ENCODE peak calls at places on chromosomes 12 and 14, in eight cellular contexts. V is Panc1; K is activated CD4-positive, alpha-beta T cell treated with anti-CD3 and anti-CD28 coated beads for 24 hours; C is stimulated activated CD4-positive, alpha-beta T cell treated with anti-CD3 and anti-CD28 coated beads, Interleukin-2, amount 100 ng/mL, for 48 hours; F is stimulated activated CD8-positive, alpha-beta memory T cell treated with anti-CD3 and anti-CD28 coated beads, Interleukin-7, amount 100 ng/mL, for 4 hours; I is PC-3; Q is CD4-positive, alpha-beta T cell; N is aorta. D is an unnamed sample.

GRCh38 chr12:117090816-117091711 is 8.2 kb downstream of the TESC start:
- DNase-seq in V (no peak), K (no peak), C (no peak), F (no peak), I (no peak), Q (no peak), N (peak; percentile 38), D (no peak)

GRCh38 chr14:100305446-100306255 is 593 bp downstream of the SLC25A29 start:
- DNase-seq in V (no peak), K (peak; percentile 15), C (no peak), F (peak; percentile 33), I (peak; percentile 11), Q (no peak), N (peak; percentile 67), D (no peak)

GRCh38 chr12:84270470-84271140 is 642.0 kb downstream of the SLC6A15 start:
- DNase-seq in V (no peak), K (no peak), C (no peak), F (no peak), I (no peak), Q (no peak), N (no peak), D (no peak)

GRCh38 chr12:58046281-58046680 is 104.9 kb downstream of the ATP23 start:
- DNase-seq in V (no peak), K (no peak), C (no peak), F (no peak), I (peak; percentile 66), Q (no peak), N (no peak), D (no peak)

GRCh38 chr12:29534935-29535334 is 37.4 kb upstream of the OVCH1 start:
- DNase-seq in V (no peak), K (no peak), C (no peak), F (no peak), I (no peak), Q (no peak), N (no peak), D (no peak)

GRCh38 chr14:61528591-61529021 is 166.7 kb upstream of the HIF1A start:
- DNase-seq in V (no peak), K (no peak), C (no peak), F (no peak), I (peak; percentile 89), Q (no peak), N (no peak), D (no peak)

GRCh38 chr12:111753144-111753881 is 13.4 kb upstream of the ALDH2 start:
- DNase-seq in V (no peak), K (no peak), C (no peak), F (no peak), I (peak; percentile 48), Q (no peak), N (peak; percentile 74), D (no peak)

GRCh38 chr12:97452839-97453238 is 9.8 kb upstream of the RMST start:
- DNase-seq in V (no peak), K (no peak), C (no peak), F (no peak), I (no peak), Q (no peak), N (no peak), D (no peak)

GRCh38 chr14:25055998-25056687 is 6.2 kb upstream of the STXBP6 start:
- DNase-seq in V (no peak), K (no peak), C (no peak), F (no peak), I (no peak), Q (no peak), N (no peak), D (no peak)

GRCh38 chr12:97680751-97681150 is 218.1 kb downstream of the RMST start:
- DNase-seq in V (no peak), K (no peak), C (no peak), F (no peak), I (no peak), Q (no peak), N (no peak), D (no peak)

GRCh38 chr14:69682607-69683263 is 71.3 kb downstream of the SUSD6 start:
- DNase-seq in V (no peak), K (no peak), C (no peak), F (no peak), I (no peak), Q (no peak), N (no peak), D (no peak)

GRCh38 chr14:99095369-99095768 is 176.6 kb downstream of the BCL11B start:
- DNase-seq in V (no peak), K (no peak), C (no peak), F (no peak), I (no peak), Q (no peak), N (no peak), D (no peak)

GRCh38 chr14:94338023-94338422 is 14.9 kb upstream of the SERPINA6 start:
- DNase-seq in V (no peak), K (no peak), C (no peak), F (no peak), I (no peak), Q (no peak), N (no peak), D (no peak)

GRCh38 chr14:75720828-75721227 is 59.8 kb downstream of the TTLL5 start:
- DNase-seq in V (no peak), K (no peak), C (no peak), F (no peak), I (no peak), Q (no peak), N (peak; percentile 83), D (peak; percentile 25)

GRCh38 chr12:96294831-96295230 is 100.7 kb downstream of the ELK3 start:
- DNase-seq in V (no peak), K (no peak), C (no peak), F (no peak), I (peak; percentile 7), Q (no peak), N (no peak), D (no peak)

GRCh38 chr12:115185529-115185928 is 501.6 kb upstream of the TBX3 start:
- DNase-seq in V (no peak), K (no peak), C (no peak), F (no peak), I (no peak), Q (no peak), N (no peak), D (peak; percentile 13)

GRCh38 chr12:28866715-28867503 is 282.2 kb upstream of the FAR2 start:
- DNase-seq in V (no peak), K (no peak), C (no peak), F (no peak), I (no peak), Q (no peak), N (no peak), D (no peak)

GRCh38 chr14:20857630-20858261 is 33.4 kb upstream of the RNASE3 start:
- DNase-seq in V (no peak), K (peak; percentile 73), C (peak; percentile 71), F (peak; percentile 45), I (peak; percentile 68), Q (peak; percentile 60), N (peak; percentile 74), D (no peak)

GRCh38 chr12:62021808-62022207 is 238.4 kb upstream of the USP15 start:
- DNase-seq in V (no peak), K (no peak), C (no peak), F (no peak), I (no peak), Q (no peak), N (no peak), D (no peak)

GRCh38 chr12:24197517-24197916 is 248.0 kb upstream of the SOX5 start:
- DNase-seq in V (no peak), K (no peak), C (no peak), F (no peak), I (no peak), Q (no peak), N (no peak), D (no peak)

GRCh38 chr14:29926701-29927595 is 699 bp downstream of the PRKD1 start:
- DNase-seq in V (no peak), K (no peak), C (no peak), F (no peak), I (peak; percentile 53), Q (no peak), N (peak; percentile 63), D (no peak)

D was measured in GM04503.